ENCODE peak calls at places on chromosomes 12 and 14, in nine cellular contexts. Q is left cardiac atrium; B is esophagus mucosa; Y is natural killer cell; O is naive thymus-derived CD8-positive, alpha-beta T cell; A is activated naive CD8-positive, alpha-beta T cell treated with anti-CD3 and anti-CD28 coated beads, Interleukin-2, amount 50 U/mL, for 24 hours; R is naive B cell; C is pancreas; T is naive thymus-derived CD4-positive, alpha-beta T cell. S is an unnamed sample.

GRCh38 chr12:13864081-13864673 is 117.2 kb downstream of the GRIN2B start:
- ATAC-seq in A (peak), C (peak), O (no peak), Y (peak), T (no peak), R (peak), B (peak), Q (peak), S (peak)

GRCh38 chr12:53325539-53326061 is 4.2 kb upstream of the AAAS start:
- ATAC-seq in O (no peak), Y (no peak), Q (peak), A (no peak), R (no peak), B (no peak), C (peak), T (no peak), S (no peak)

GRCh38 chr14:72588521-72588920 is 305.4 kb downstream of the DPF3 start:
- ATAC-seq in O (no peak), Y (no peak), T (no peak), C (no peak), A (no peak), Q (no peak), R (peak), B (no peak), S (peak)

GRCh38 chr12:102735104-102735503 is 181.9 kb downstream of the PAH start:
- ATAC-seq in Y (peak), C (no peak), R (peak), T (peak), B (no peak), O (no peak), A (no peak), Q (no peak), S (peak)

GRCh38 chr14:74568896-74569295 is 43.1 kb downstream of the LTBP2 start:
- ATAC-seq in C (no peak), A (no peak), T (no peak), Q (no peak), B (no peak), R (no peak), O (no peak), Y (no peak), S (no peak)

GRCh38 chr14:100203962-100204834 is 34.7 kb upstream of the YY1 start:
- ATAC-seq in R (no peak), Y (no peak), C (peak), B (no peak), Q (peak), O (no peak), T (no peak), A (no peak), S (no peak)

GRCh38 chr12:106906715-106907114 is 49.0 kb upstream of the TMEM263 start:
- ATAC-seq in T (no peak), O (no peak), R (no peak), A (no peak), B (no peak), Q (no peak), C (no peak), Y (no peak), S (no peak)

GRCh38 chr14:21087294-21088091 is 11.0 kb downstream of the ZNF219 start:
- ATAC-seq in R (peak), Q (peak), T (peak), O (peak), Y (peak), B (peak), A (peak), C (peak), S (peak)

GRCh38 chr14:36852853-36853634 is 191.4 kb downstream of the PAX9 start:
- ATAC-seq in A (no peak), T (no peak), Y (no peak), R (no peak), B (no peak), O (no peak), Q (peak), C (peak), S (no peak)

GRCh38 chr12:52798671-52799497 is 3.0 kb upstream of the KRT3 start:
- ATAC-seq in O (no peak), B (peak), R (no peak), A (no peak), Q (no peak), C (no peak), Y (no peak), T (no peak), S (no peak)

GRCh38 chr12:981956-982355 is 9.1 kb upstream of the ERC1 start:
- ATAC-seq in B (no peak), Q (no peak), R (no peak), C (no peak), A (no peak), T (no peak), O (no peak), Y (no peak), S (no peak)

GRCh38 chr14:105947599-105947998 is 421.2 kb downstream of the TMEM121 start:
- ATAC-seq in Q (no peak), R (no peak), Y (no peak), O (no peak), C (no peak), T (no peak), A (no peak), B (no peak), S (no peak)

GRCh38 chr14:96249016-96249415 is 7.0 kb upstream of the BDKRB1 start:
- ATAC-seq in T (peak), Q (no peak), B (peak), O (no peak), R (no peak), C (peak), Y (no peak), A (no peak), S (no peak)

GRCh38 chr12:96401061-96401871 is 1.0 kb upstream of the CDK17 start:
- ATAC-seq in A (peak), O (peak), T (peak), B (peak), Q (no peak), Y (peak), R (peak), C (peak), S (peak)

GRCh38 chr14:93619176-93619793 is 169.0 kb downstream of the PRIMA1 start:
- ATAC-seq in Y (no peak), C (peak), B (no peak), R (no peak), A (no peak), Q (no peak), T (no peak), O (no peak), S (no peak)